ENCODE peak calls at places on chromosomes 4 and X, in seven cellular contexts. B is OCI-LY7, G is right lobe of liver, F is astrocyte of the spinal cord, T is ELR, E is naive B cell, I is HTR-8/SVneo. S is an unnamed sample.

GRCh38 chr4:905485-906214 is 26.5 kb downstream of the GAK start:
- DNase-seq in B (no peak), G (no peak), F (peak), T (peak), E (no peak), I (no peak), S (no peak)

GRCh38 chr4:20430555-20430954 is 178.8 kb downstream of the SLIT2 start:
- DNase-seq in B (no peak), G (no peak), F (peak), T (peak), E (no peak), I (no peak), S (no peak)

GRCh38 chr4:86264269-86264668 is 95.6 kb downstream of the MAPK10 start:
- DNase-seq in B (no peak), G (no peak), F (no peak), T (no peak), E (no peak), I (no peak), S (no peak)

GRCh38 chr4:78684196-78685079 is 91.7 kb upstream of the BMP2K start:
- DNase-seq in B (no peak), G (no peak), F (peak), T (peak), E (no peak), I (peak), S (peak)

GRCh38 chrX:42530027-42530426 is 247.9 kb downstream of the PPP1R2C start:
- DNase-seq in B (no peak), G (no peak), F (peak), T (peak), E (no peak), I (no peak), S (peak)

GRCh38 chrX:21176927-21177571 is 197.2 kb upstream of the CNKSR2 start:
- DNase-seq in B (no peak), G (no peak), F (peak), T (no peak), E (no peak), I (no peak), S (no peak)

GRCh38 chr4:127737295-127737694 is 7.1 kb downstream of the SLC25A31 start:
- DNase-seq in B (no peak), G (no peak), F (no peak), T (no peak), E (no peak), I (no peak), S (no peak)

GRCh38 chrX:3820170-3820569 is 106.7 kb upstream of the PRKX start:
- DNase-seq in B (no peak), G (no peak), F (peak), T (peak), E (no peak), I (peak), S (peak)

GRCh38 chr4:177356191-177356590 is 46.5 kb downstream of the NEIL3 start:
- DNase-seq in B (no peak), G (no peak), F (no peak), T (peak), E (no peak), I (no peak), S (no peak)

GRCh38 chr4:123749408-123749807 is 352.8 kb downstream of the SPRY1 start:
- DNase-seq in B (no peak), G (no peak), F (no peak), T (no peak), E (no peak), I (no peak), S (no peak)

GRCh38 chrX:132875705-132876508 is 82.5 kb downstream of the HS6ST2 start:
- DNase-seq in B (no peak), G (no peak), F (no peak), T (no peak), E (no peak), I (no peak), S (no peak)

GRCh38 chr4:112060212-112060611 is 85.0 kb upstream of the FAM241A start:
- DNase-seq in B (peak), G (no peak), F (peak), T (peak), E (no peak), I (peak), S (peak)

S was measured in fibroblast of pulmonary artery.